ENCODE peak calls at places on chromosomes 6 and 20, in five cellular contexts. M is small intestine, O is fibroblast of pulmonary artery, N is GM13977, A is Calu3. Q is an unnamed sample.

GRCh38 chr6:137967689-137968467 is 100.8 kb downstream of the TNFAIP3 start:
- DNase-seq in M (no peak), O (peak), N (no peak), A (no peak), Q (no peak)

GRCh38 chr6:113361014-113361645 is 496.0 kb upstream of the MARCKS start:
- DNase-seq in O (peak), N (no peak), A (peak), M (no peak), Q (peak)

GRCh38 chr6:75893058-75893775 is 144.2 kb downstream of the MYO6 start:
- DNase-seq in A (peak), M (peak), N (peak), O (peak), Q (peak)

GRCh38 chr6:146657432-146657831 is 58.7 kb downstream of the ADGB start:
- DNase-seq in O (no peak), M (no peak), A (no peak), N (no peak), Q (no peak)

GRCh38 chr20:35490736-35491181 is 35.4 kb downstream of the CEP250 start:
- DNase-seq in O (no peak), N (peak), A (no peak), M (peak), Q (no peak)

GRCh38 chr6:25010166-25010565 is 74.4 kb upstream of the RIPOR2 start:
- DNase-seq in A (no peak), O (no peak), N (no peak), M (no peak), Q (no peak)

GRCh38 chr20:43755851-43756250 is 29.0 kb upstream of the GTSF1L start:
- DNase-seq in M (no peak), O (peak), A (no peak), N (no peak), Q (no peak)

GRCh38 chr6:135568366-135568765 is 70.8 kb upstream of the AHI1 start:
- DNase-seq in A (no peak), M (peak), N (peak), O (peak), Q (no peak)

GRCh38 chr20:57876163-57876562 is 166.3 kb upstream of the PMEPA1 start:
- DNase-seq in N (no peak), M (no peak), A (no peak), O (no peak), Q (no peak)

GRCh38 chr20:11676618-11677289 is 240.9 kb upstream of the BTBD3 start:
- DNase-seq in A (peak), N (no peak), O (peak), M (peak), Q (peak)

GRCh38 chr6:154731296-154732218 is 1.7 kb upstream of the SCAF8 start:
- DNase-seq in N (no peak), O (no peak), A (no peak), M (no peak), Q (no peak)

GRCh38 chr20:20212675-20213096 is 155.2 kb upstream of the INSM1 start:
- DNase-seq in O (no peak), A (no peak), N (no peak), M (no peak), Q (no peak)

GRCh38 chr20:63099426-63100267 is 92.9 kb upstream of the BHLHE23 start:
- DNase-seq in O (no peak), M (no peak), A (no peak), N (no peak), Q (no peak)

GRCh38 chr6:32637219-32637880 is at the start of gene HLA-DQA1:
- DNase-seq in M (no peak), O (no peak), A (no peak), N (peak), Q (no peak)

GRCh38 chr6:10411131-10411914 is 3.6 kb downstream of the TFAP2A start:
- DNase-seq in N (no peak), A (no peak), O (no peak), M (no peak), Q (no peak)

GRCh38 chr6:16639689-16640480 is 121.4 kb downstream of the ATXN1 start:
- DNase-seq in A (no peak), N (no peak), O (peak), M (no peak), Q (no peak)

Q was measured in HepG2.